ENCODE peak calls at places on chromosome 21, in seven cellular contexts. J is uterus, M is ovary, T is esophagus muscularis mucosa, W is IMR-90, I is body of pancreas, F is H54. Y is an unnamed sample.

GRCh38 chr21:21085206-21085605 is 87.0 kb downstream of the NCAM2 start:
- DNase-seq in J (no peak), M (no peak), T (no peak), W (no peak), I (no peak), F (no peak), Y (no peak)

GRCh38 chr21:27380303-27380702 is 413.4 kb upstream of the ADAMTS5 start:
- DNase-seq in J (no peak), M (no peak), T (no peak), W (no peak), I (no peak), F (no peak), Y (no peak)

GRCh38 chr21:42343556-42343955 is 7.2 kb downstream of the TFF2 start:
- DNase-seq in J (no peak), M (no peak), T (no peak), W (no peak), I (no peak), F (no peak), Y (no peak)

GRCh38 chr21:26080211-26080610 is 90.4 kb downstream of the APP start:
- DNase-seq in J (no peak), M (no peak), T (no peak), W (no peak), I (no peak), F (no peak), Y (no peak)

GRCh38 chr21:36589352-36589971 is 109.5 kb upstream of the SIM2 start:
- DNase-seq in J (no peak), M (no peak), T (no peak), W (peak), I (peak), F (peak), Y (no peak)

GRCh38 chr21:9837946-9838801 is 683.2 kb upstream of the TPTE start:
- DNase-seq in J (no peak), M (no peak), T (peak), W (no peak), I (no peak), F (no peak), Y (no peak)

GRCh38 chr21:42556960-42557359 is 43.3 kb downstream of the SLC37A1 start:
- DNase-seq in J (peak), M (no peak), T (no peak), W (no peak), I (no peak), F (no peak), Y (no peak)

GRCh38 chr21:18144341-18144740 is 100.3 kb upstream of the CHODL start:
- DNase-seq in J (no peak), M (no peak), T (no peak), W (no peak), I (no peak), F (no peak), Y (no peak)

GRCh38 chr21:39972471-39972870 is 105.2 kb downstream of the PCP4 start:
- DNase-seq in J (no peak), M (no peak), T (no peak), W (no peak), I (no peak), F (no peak), Y (no peak)

GRCh38 chr21:15687208-15687607 is 42.6 kb upstream of the USP25 start:
- DNase-seq in J (no peak), M (no peak), T (no peak), W (peak), I (no peak), F (no peak), Y (no peak)

GRCh38 chr21:25509862-25510261 is 97.4 kb downstream of the MRPL39 start:
- DNase-seq in J (no peak), M (no peak), T (no peak), W (no peak), I (no peak), F (no peak), Y (no peak)

GRCh38 chr21:41967708-41968107 is 13.9 kb upstream of the C2CD2 start:
- DNase-seq in J (peak), M (no peak), T (peak), W (no peak), I (no peak), F (no peak), Y (no peak)

GRCh38 chr21:26506951-26507350 is 66.1 kb downstream of the CYYR1 start:
- DNase-seq in J (no peak), M (no peak), T (no peak), W (peak), I (no peak), F (peak), Y (no peak)

GRCh38 chr21:23899561-23899960 is 1707.7 kb downstream of the MRPL39 start:
- DNase-seq in J (no peak), M (no peak), T (no peak), W (no peak), I (no peak), F (no peak), Y (no peak)

GRCh38 chr21:31354604-31355443 is 10.8 kb upstream of the TIAM1 start:
- DNase-seq in J (no peak), M (no peak), T (no peak), W (peak), I (no peak), F (peak), Y (no peak)

GRCh38 chr21:42117229-42118048 is 46.3 kb downstream of the UMODL1 start:
- DNase-seq in J (peak), M (peak), T (no peak), W (peak), I (peak), F (peak), Y (peak)

GRCh38 chr21:25508364-25508763 is 98.9 kb downstream of the MRPL39 start:
- DNase-seq in J (no peak), M (no peak), T (no peak), W (peak), I (no peak), F (no peak), Y (no peak)

GRCh38 chr21:37695111-37695510 is 221.1 kb downstream of the KCNJ6 start:
- DNase-seq in J (no peak), M (no peak), T (no peak), W (no peak), I (no peak), F (no peak), Y (no peak)

GRCh38 chr21:14356771-14357170 is 26.2 kb downstream of the HSPA13 start:
- DNase-seq in J (no peak), M (no peak), T (no peak), W (no peak), I (no peak), F (no peak), Y (no peak)

GRCh38 chr21:32941263-32941662 is 84.5 kb upstream of the OLIG2 start:
- DNase-seq in J (no peak), M (no peak), T (no peak), W (no peak), I (no peak), F (no peak), Y (no peak)
- TF ChIP-seq POLR2A in J (no peak), M (no peak), T (no peak), W (no peak), I (no peak), F (no peak), Y (no peak)

DNA sequence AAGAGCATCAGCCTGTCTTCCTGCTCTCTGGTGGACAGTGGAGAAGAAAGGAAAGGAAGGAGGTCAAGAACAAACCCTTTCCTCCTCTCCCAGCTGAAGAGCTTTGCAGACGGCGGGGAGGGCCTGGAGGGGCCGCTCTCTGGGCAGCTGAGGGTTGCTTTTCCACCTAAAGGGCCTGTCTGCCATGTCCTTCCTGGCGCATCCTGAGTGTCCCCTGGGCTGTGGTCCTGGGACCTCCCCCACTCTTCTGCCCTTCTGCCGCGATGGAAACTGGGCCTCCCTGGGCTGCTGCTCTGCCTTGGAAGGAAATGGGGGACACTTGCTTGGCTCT is 107.0 kb downstream of the ETS2 start:
- DNase-seq in J (no peak), M (no peak), T (no peak), W (no peak), I (no peak), F (no peak), Y (no peak)
- TF ChIP-seq POLR2A in J (peak), M (no peak), T (no peak), W (no peak), I (no peak), F (no peak), Y (no peak)

GRCh38 chr21:46393941-46394818 is 64.5 kb upstream of the DIP2A start:
- DNase-seq in J (no peak), M (no peak), T (no peak), W (no peak), I (peak), F (no peak), Y (no peak)
- TF ChIP-seq POLR2A in J (no peak), M (no peak), T (no peak), W (no peak), I (no peak), F (no peak), Y (no peak)

GRCh38 chr21:34841154-34841553 is 172.4 kb downstream of the CLIC6 start:
- DNase-seq in J (no peak), M (no peak), T (no peak), W (no peak), I (no peak), F (no peak), Y (no peak)

GRCh38 chr21:34843562-34843961 is 174.8 kb downstream of the CLIC6 start:
- DNase-seq in J (no peak), M (no peak), T (no peak), W (peak), I (no peak), F (no peak), Y (no peak)

GRCh38 chr21:34839070-34839820 is 170.5 kb downstream of the CLIC6 start:
- DNase-seq in J (no peak), M (no peak), T (no peak), W (no peak), I (no peak), F (no peak), Y (no peak)

GRCh38 chr21:34844033-34844923 is 175.5 kb downstream of the CLIC6 start:
- DNase-seq in J (peak), M (no peak), T (no peak), W (peak), I (peak), F (no peak), Y (peak)

GRCh38 chr21:34840693-34841092 is 171.9 kb downstream of the CLIC6 start:
- DNase-seq in J (no peak), M (no peak), T (no peak), W (no peak), I (no peak), F (no peak), Y (no peak)
- TF ChIP-seq POLR2A in J (no peak), M (no peak), T (no peak), W (no peak), I (no peak), F (no peak), Y (no peak)

GRCh38 chr21:45981641-45982255 is at the start of gene COL6A1:
- DNase-seq in J (peak), M (peak), T (no peak), W (peak), I (peak), F (peak), Y (no peak)
- TF ChIP-seq POLR2A in J (peak), M (peak), T (peak), W (peak), I (no peak), F (peak), Y (no peak)

GRCh38 chr21:43959231-43960041 is 52.7 kb upstream of the TRAPPC10 start:
- DNase-seq in J (no peak), M (no peak), T (no peak), W (no peak), I (no peak), F (no peak), Y (no peak)
- TF ChIP-seq POLR2A in J (no peak), M (no peak), T (no peak), W (no peak), I (no peak), F (no peak), Y (no peak)

GRCh38 chr21:29073222-29074006 is at the start of gene CCT8:
- DNase-seq in J (peak), M (peak), T (peak), W (peak), I (peak), F (peak), Y (peak)
- TF ChIP-seq POLR2A in J (peak), M (peak), T (peak), W (peak), I (peak), F (peak), Y (peak)

GRCh38 chr21:44019568-44019958 is 7.5 kb downstream of the TRAPPC10 start:
- DNase-seq in J (no peak), M (no peak), T (no peak), W (no peak), I (no peak), F (no peak), Y (no peak)

GRCh38 chr21:44020551-44020950 is 8.4 kb downstream of the TRAPPC10 start:
- DNase-seq in J (no peak), M (no peak), T (no peak), W (no peak), I (no peak), F (no peak), Y (no peak)

GRCh38 chr21:44018127-44018526 is 6.0 kb downstream of the TRAPPC10 start:
- DNase-seq in J (no peak), M (no peak), T (no peak), W (no peak), I (no peak), F (no peak), Y (no peak)

GRCh38 chr21:44018813-44019567 is 6.9 kb downstream of the TRAPPC10 start:
- DNase-seq in J (no peak), M (no peak), T (no peak), W (no peak), I (no peak), F (no peak), Y (no peak)

GRCh38 chr21:44017601-44018000 is 5.5 kb downstream of the TRAPPC10 start:
- DNase-seq in J (no peak), M (no peak), T (no peak), W (no peak), I (no peak), F (no peak), Y (no peak)
- TF ChIP-seq POLR2A in J (no peak), M (no peak), T (no peak), W (no peak), I (no peak), F (no peak), Y (no peak)

Y was measured in tibial nerve.